ENCODE peak calls at places on chromosomes 11 and 22, in seven cellular contexts. One of them, this sample, is unnamed.

GRCh38 chr11:125069008-125069407 is 5.9 kb downstream of the SLC37A2 start:
- DNase-seq in stomach: no peak
- DNase-seq in heart left ventricle: no peak
- DNase-seq in spleen: no peak
- DNase-seq in ovary: no peak
- DNase-seq in esophagus muscularis mucosa: peak
- DNase-seq in tibial nerve: no peak
- DNase-seq in this sample: no peak

GRCh38 chr11:33258631-33259184 is 1.5 kb downstream of the HIPK3 start:
- DNase-seq in stomach: no peak
- DNase-seq in heart left ventricle: no peak
- DNase-seq in spleen: no peak
- DNase-seq in ovary: peak
- DNase-seq in esophagus muscularis mucosa: no peak
- DNase-seq in tibial nerve: peak
- DNase-seq in this sample: no peak

GRCh38 chr22:45499746-45500145 is 2.9 kb upstream of the FBLN1 start:
- DNase-seq in stomach: no peak
- DNase-seq in heart left ventricle: peak
- DNase-seq in spleen: no peak
- DNase-seq in ovary: no peak
- DNase-seq in esophagus muscularis mucosa: no peak
- DNase-seq in tibial nerve: no peak
- DNase-seq in this sample: no peak

GRCh38 chr22:24841261-24841660 is 35.2 kb downstream of the SGSM1 start:
- DNase-seq in stomach: peak
- DNase-seq in heart left ventricle: no peak
- DNase-seq in spleen: no peak
- DNase-seq in ovary: no peak
- DNase-seq in esophagus muscularis mucosa: no peak
- DNase-seq in tibial nerve: no peak
- DNase-seq in this sample: no peak

GRCh38 chr22:19174106-19175025 is 4.2 kb downstream of the SLC25A1 start:
- DNase-seq in stomach: no peak
- DNase-seq in heart left ventricle: no peak
- DNase-seq in spleen: peak
- DNase-seq in ovary: no peak
- DNase-seq in esophagus muscularis mucosa: no peak
- DNase-seq in tibial nerve: no peak
- DNase-seq in this sample: peak

GRCh38 chr22:22881116-22882032 is 6.2 kb upstream of the IGLL5 start:
- DNase-seq in stomach: no peak
- DNase-seq in heart left ventricle: no peak
- DNase-seq in spleen: no peak
- DNase-seq in ovary: no peak
- DNase-seq in esophagus muscularis mucosa: no peak
- DNase-seq in tibial nerve: no peak
- DNase-seq in this sample: no peak

GRCh38 chr11:33635161-33635560 is 65.5 kb downstream of the C11orf91 start:
- DNase-seq in stomach: no peak
- DNase-seq in heart left ventricle: peak
- DNase-seq in spleen: no peak
- DNase-seq in ovary: peak
- DNase-seq in esophagus muscularis mucosa: no peak
- DNase-seq in tibial nerve: peak
- DNase-seq in this sample: no peak

GRCh38 chr11:72630104-72630852 is 43.9 kb downstream of the PDE2A start:
- DNase-seq in stomach: no peak
- DNase-seq in heart left ventricle: no peak
- DNase-seq in spleen: no peak
- DNase-seq in ovary: no peak
- DNase-seq in esophagus muscularis mucosa: no peak
- DNase-seq in tibial nerve: no peak
- DNase-seq in this sample: no peak

GRCh38 chr11:2210366-2211112 is 38.9 kb upstream of the TH start:
- DNase-seq in stomach: peak
- DNase-seq in heart left ventricle: peak
- DNase-seq in spleen: peak
- DNase-seq in ovary: peak
- DNase-seq in esophagus muscularis mucosa: no peak
- DNase-seq in tibial nerve: no peak
- DNase-seq in this sample: no peak

GRCh38 chr11:46513934-46514342 is 79.9 kb downstream of the AMBRA1 start:
- DNase-seq in stomach: peak
- DNase-seq in heart left ventricle: peak
- DNase-seq in spleen: no peak
- DNase-seq in ovary: peak
- DNase-seq in esophagus muscularis mucosa: no peak
- DNase-seq in tibial nerve: peak
- DNase-seq in this sample: no peak

GRCh38 chr11:113189909-113190667 is 124.3 kb upstream of the TTC12 start:
- DNase-seq in stomach: no peak
- DNase-seq in heart left ventricle: no peak
- DNase-seq in spleen: no peak
- DNase-seq in ovary: peak
- DNase-seq in esophagus muscularis mucosa: no peak
- DNase-seq in tibial nerve: no peak
- DNase-seq in this sample: peak

GRCh38 chr11:93034031-93034430 is 64.6 kb downstream of the MTNR1B start:
- DNase-seq in stomach: peak
- DNase-seq in heart left ventricle: no peak
- DNase-seq in spleen: no peak
- DNase-seq in ovary: no peak
- DNase-seq in esophagus muscularis mucosa: no peak
- DNase-seq in tibial nerve: no peak
- DNase-seq in this sample: no peak

GRCh38 chr11:72072348-72072747 is 8.0 kb downstream of the NUMA1 start:
- DNase-seq in stomach: no peak
- DNase-seq in heart left ventricle: no peak
- DNase-seq in spleen: no peak
- DNase-seq in ovary: no peak
- DNase-seq in esophagus muscularis mucosa: no peak
- DNase-seq in tibial nerve: no peak
- DNase-seq in this sample: peak

GRCh38 chr11:102611291-102611690 is 13.8 kb downstream of the MMP20 start:
- DNase-seq in stomach: no peak
- DNase-seq in heart left ventricle: no peak
- DNase-seq in spleen: no peak
- DNase-seq in ovary: no peak
- DNase-seq in esophagus muscularis mucosa: peak
- DNase-seq in tibial nerve: no peak
- DNase-seq in this sample: no peak

GRCh38 chr22:26065847-26066246 is 103.4 kb upstream of the SEZ6L start:
- DNase-seq in stomach: no peak
- DNase-seq in heart left ventricle: no peak
- DNase-seq in spleen: no peak
- DNase-seq in ovary: no peak
- DNase-seq in esophagus muscularis mucosa: no peak
- DNase-seq in tibial nerve: no peak
- DNase-seq in this sample: no peak

GRCh38 chr22:49789289-49790141 is 38.2 kb downstream of the BRD1 start:
- DNase-seq in stomach: no peak
- DNase-seq in heart left ventricle: peak
- DNase-seq in spleen: peak
- DNase-seq in ovary: peak
- DNase-seq in esophagus muscularis mucosa: no peak
- DNase-seq in tibial nerve: peak
- DNase-seq in this sample: no peak

GRCh38 chr11:43942651-43943356 is 367 bp downstream of the C11orf96 start:
- DNase-seq in stomach: no peak
- DNase-seq in heart left ventricle: no peak
- DNase-seq in spleen: no peak
- DNase-seq in ovary: peak
- DNase-seq in esophagus muscularis mucosa: no peak
- DNase-seq in tibial nerve: no peak
- DNase-seq in this sample: no peak

GRCh38 chr22:47032956-47033647 is 270.7 kb downstream of the TBC1D22A start:
- DNase-seq in stomach: peak
- DNase-seq in heart left ventricle: no peak
- DNase-seq in spleen: peak
- DNase-seq in ovary: no peak
- DNase-seq in esophagus muscularis mucosa: no peak
- DNase-seq in tibial nerve: no peak
- DNase-seq in this sample: no peak

GRCh38 chr22:47033648-47034000 is 271.2 kb downstream of the TBC1D22A start:
- DNase-seq in stomach: no peak
- DNase-seq in heart left ventricle: no peak
- DNase-seq in spleen: peak
- DNase-seq in ovary: no peak
- DNase-seq in esophagus muscularis mucosa: no peak
- DNase-seq in tibial nerve: no peak
- DNase-seq in this sample: no peak

GRCh38 chr22:47031628-47031915 is 269.1 kb downstream of the TBC1D22A start:
- DNase-seq in stomach: no peak
- DNase-seq in heart left ventricle: no peak
- DNase-seq in spleen: peak
- DNase-seq in ovary: no peak
- DNase-seq in esophagus muscularis mucosa: no peak
- DNase-seq in tibial nerve: no peak
- DNase-seq in this sample: no peak

GRCh38 chr22:47030881-47031627 is 268.6 kb downstream of the TBC1D22A start:
- DNase-seq in stomach: no peak
- DNase-seq in heart left ventricle: no peak
- DNase-seq in spleen: peak
- DNase-seq in ovary: no peak
- DNase-seq in esophagus muscularis mucosa: no peak
- DNase-seq in tibial nerve: no peak
- DNase-seq in this sample: no peak

DNA sequence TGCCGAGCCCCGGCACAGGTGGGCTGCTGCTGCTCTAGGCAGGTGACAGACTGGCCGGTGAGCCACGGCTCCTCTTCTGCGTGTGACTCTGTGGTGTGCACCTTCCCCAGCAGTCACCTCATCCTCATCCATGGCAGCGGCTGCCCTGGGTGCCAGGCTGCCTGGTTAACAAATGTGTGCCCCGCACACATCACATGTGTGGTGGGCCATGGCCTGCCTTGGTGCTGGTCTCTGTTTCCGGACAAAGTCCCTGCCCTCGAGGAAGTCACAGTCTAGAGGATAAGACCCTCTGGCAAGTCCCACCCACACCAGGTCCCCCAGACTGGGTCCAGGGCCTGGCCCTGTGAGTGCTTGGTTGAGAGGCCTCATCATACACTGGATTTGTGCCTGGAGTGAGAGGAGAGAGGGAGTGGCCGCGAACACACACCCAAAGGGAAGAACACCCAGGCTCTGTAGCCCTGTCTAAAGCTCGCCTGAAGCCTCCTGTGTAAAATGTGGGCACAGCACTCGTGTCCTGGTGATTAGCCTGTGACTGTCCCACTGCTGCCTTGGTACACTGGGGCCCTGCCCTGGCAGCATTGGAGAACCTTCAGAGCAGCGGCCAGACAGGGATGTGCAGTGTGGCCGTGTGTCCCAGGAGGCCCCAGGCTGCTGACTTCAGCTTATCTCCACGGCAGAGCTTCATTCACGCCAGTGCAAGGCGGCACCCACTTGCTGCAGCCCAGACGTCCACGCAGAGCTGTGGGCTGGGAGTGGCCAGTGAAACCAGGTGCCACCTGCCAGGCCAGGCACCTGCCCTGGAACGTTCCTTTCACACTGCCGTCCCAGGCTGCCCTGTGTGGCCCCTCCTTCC is 269.9 kb downstream of the TBC1D22A start:
- DNase-seq in stomach: peak
- DNase-seq in heart left ventricle: no peak
- DNase-seq in spleen: peak
- DNase-seq in ovary: no peak
- DNase-seq in esophagus muscularis mucosa: no peak
- DNase-seq in tibial nerve: no peak
- DNase-seq in this sample: no peak
- TF ChIP-seq POLR2A in stomach: no peak
- TF ChIP-seq POLR2A in heart left ventricle: no peak
- TF ChIP-seq POLR2A in spleen: no peak
- TF ChIP-seq POLR2A in ovary: no peak
- TF ChIP-seq POLR2A in esophagus muscularis mucosa: no peak
- TF ChIP-seq POLR2A in tibial nerve: no peak
- TF ChIP-seq POLR2A in this sample: no peak

DNA sequence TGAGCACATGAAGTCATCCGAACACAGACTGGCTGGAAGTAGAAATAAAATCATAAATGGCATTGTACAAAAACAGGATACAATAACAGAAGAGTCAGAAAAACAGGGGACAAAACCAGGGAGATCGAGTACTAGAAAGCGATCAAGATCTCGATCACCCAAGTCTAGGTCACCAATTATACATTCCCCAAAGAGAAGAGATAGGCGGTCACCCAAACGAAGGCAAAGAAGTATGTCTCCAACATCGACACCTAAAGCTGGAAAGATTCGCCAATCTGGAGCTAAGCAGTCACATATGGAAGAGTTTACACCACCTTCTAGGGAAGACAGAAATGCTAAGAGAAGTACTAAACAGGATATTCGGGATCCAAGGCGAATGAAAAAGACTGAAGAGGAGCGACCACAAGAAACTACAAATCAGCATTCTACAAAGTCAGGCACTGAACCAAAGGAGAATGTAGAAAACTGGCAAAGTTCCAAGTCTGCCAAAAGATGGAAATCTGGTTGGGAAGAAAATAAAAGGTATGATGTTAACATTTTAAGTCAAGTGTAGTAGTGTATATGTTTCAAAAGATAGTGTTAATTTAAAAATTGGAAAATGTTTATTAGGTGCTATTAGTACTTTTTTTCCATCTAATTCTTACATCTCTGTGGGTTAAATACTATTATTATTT is 9.4 kb downstream of the PCF11 start:
- DNase-seq in stomach: no peak
- DNase-seq in heart left ventricle: no peak
- DNase-seq in spleen: no peak
- DNase-seq in ovary: no peak
- DNase-seq in esophagus muscularis mucosa: no peak
- DNase-seq in tibial nerve: no peak
- DNase-seq in this sample: no peak
- TF ChIP-seq POLR2A in stomach: no peak
- TF ChIP-seq POLR2A in heart left ventricle: no peak
- TF ChIP-seq POLR2A in spleen: no peak
- TF ChIP-seq POLR2A in ovary: no peak
- TF ChIP-seq POLR2A in esophagus muscularis mucosa: no peak
- TF ChIP-seq POLR2A in tibial nerve: no peak
- TF ChIP-seq POLR2A in this sample: no peak

GRCh38 chr11:771617-772204 is 5.6 kb downstream of the GATD1 start:
- DNase-seq in stomach: no peak
- DNase-seq in heart left ventricle: no peak
- DNase-seq in spleen: no peak
- DNase-seq in ovary: no peak
- DNase-seq in esophagus muscularis mucosa: no peak
- DNase-seq in tibial nerve: no peak
- DNase-seq in this sample: no peak
- TF ChIP-seq POLR2A in stomach: no peak
- TF ChIP-seq POLR2A in heart left ventricle: no peak
- TF ChIP-seq POLR2A in spleen: no peak
- TF ChIP-seq POLR2A in ovary: no peak
- TF ChIP-seq POLR2A in esophagus muscularis mucosa: no peak
- TF ChIP-seq POLR2A in tibial nerve: no peak
- TF ChIP-seq POLR2A in this sample: no peak

GRCh38 chr11:3807856-3808845 is at the start of gene PGAP2:
- DNase-seq in stomach: peak
- DNase-seq in heart left ventricle: peak
- DNase-seq in spleen: peak
- DNase-seq in ovary: peak
- DNase-seq in esophagus muscularis mucosa: no peak
- DNase-seq in tibial nerve: peak
- DNase-seq in this sample: peak
- TF ChIP-seq POLR2A in stomach: no peak
- TF ChIP-seq POLR2A in heart left ventricle: no peak
- TF ChIP-seq POLR2A in spleen: no peak
- TF ChIP-seq POLR2A in ovary: no peak
- TF ChIP-seq POLR2A in esophagus muscularis mucosa: no peak
- TF ChIP-seq POLR2A in tibial nerve: no peak
- TF ChIP-seq POLR2A in this sample: no peak

This sample was measured in H54.